ENCODE peak calls at places on chromosomes 2 and 18, in six cellular contexts. Z is stimulated activated CD8-positive, alpha-beta memory T cell treated with anti-CD3 and anti-CD28 coated beads, Interleukin-12 subunit alpha, Interleukin-12 subunit beta, amount 100 ng/mL, for 1 hour; U is dorsolateral prefrontal cortex; F is AG04450; K is activated T-cell treated with anti-CD3 and anti-CD28 coated beads, Interleukin-2, amount 50 U/mL, for 48 hours; O is activated naive CD4-positive, alpha-beta T cell treated with anti-CD3 and anti-CD28 coated beads, Interleukin-2, amount 50 U/mL, for 16 hours. L is an unnamed sample.

GRCh38 chr18:76493213-76494107 is 1.6 kb downstream of the ZNF516 start:
- DNase-seq in Z (no peak), U (no peak), F (no peak), K (peak; percentile 46), O (peak; percentile 36), L (no peak)

GRCh38 chr18:36015629-36016028 is 43.1 kb downstream of the RMP24 start:
- DNase-seq in Z (no peak), U (no peak), F (no peak), K (no peak), O (no peak), L (no peak)

GRCh38 chr2:120934891-120935338 is 199.2 kb downstream of the GLI2 start:
- DNase-seq in Z (no peak), U (no peak), F (peak; percentile 55), K (no peak), O (no peak), L (no peak)

GRCh38 chr2:121356058-121356640 is 71.1 kb upstream of the TFCP2L1 start:
- DNase-seq in Z (no peak), U (no peak), F (no peak), K (peak; percentile 27), O (no peak), L (peak; percentile 37)

GRCh38 chr2:227939271-227940027 is 68.0 kb downstream of the DAW1 start:
- DNase-seq in Z (no peak), U (no peak), F (no peak), K (no peak), O (no peak), L (peak; percentile 56)

GRCh38 chr2:28956415-28956826 is 24.7 kb upstream of the TOGARAM2 start:
- DNase-seq in Z (no peak), U (peak; percentile 57), F (no peak), K (peak; percentile 63), O (peak; percentile 55), L (no peak)

GRCh38 chr18:75247601-75248421 is 37.2 kb downstream of the TSHZ1 start:
- DNase-seq in Z (no peak), U (no peak), F (no peak), K (no peak), O (no peak), L (peak; percentile 30)

GRCh38 chr2:85104228-85104627 is 29.0 kb upstream of the TCF7L1 start:
- DNase-seq in Z (no peak), U (no peak), F (no peak), K (no peak), O (no peak), L (no peak)

GRCh38 chr2:74216642-74217041 is 18.2 kb downstream of the MTHFD2 start:
- DNase-seq in Z (no peak), U (no peak), F (no peak), K (no peak), O (no peak), L (no peak)

GRCh38 chr2:23564618-23564967 is 179.6 kb downstream of the KLHL29 start:
- DNase-seq in Z (no peak), U (no peak), F (no peak), K (no peak), O (no peak), L (no peak)

GRCh38 chr2:10765461-10765860 is 44.0 kb downstream of the ATP6V1C2 start:
- DNase-seq in Z (no peak), U (peak; percentile 23), F (no peak), K (no peak), O (no peak), L (no peak)

GRCh38 chr18:62741118-62741566 is 25.8 kb downstream of the PHLPP1 start:
- DNase-seq in Z (no peak), U (no peak), F (no peak), K (no peak), O (no peak), L (no peak)

GRCh38 chr2:174078275-174078674 is 113.1 kb upstream of the SP3 start:
- DNase-seq in Z (no peak), U (no peak), F (no peak), K (no peak), O (no peak), L (no peak)

GRCh38 chr2:127698553-127699355 is 2.5 kb upstream of the SFT2D3 start:
- DNase-seq in Z (no peak), U (no peak), F (no peak), K (no peak), O (no peak), L (no peak)